ENCODE peak calls at places on chromosome 4, in six cellular contexts. Z is glomerular endothelial cell; V is activated CD4-positive, alpha-beta T cell treated with anti-CD3 and anti-CD28 coated beads, Interleukin-2, amount 50 U/mL, for 1 hour; P is WTC11; J is AG09309; Y is epithelial cell of proximal tubule. F is an unnamed sample.
A peak's percentile ranks its signal among the peaks of the same experiment; 100 is the strongest.

GRCh38 chr4:147707892-147708672 is 23.8 kb upstream of the ARHGAP10 start:
- DNase-seq in Z (no peak), V (peak; percentile 44), P (peak; percentile 38), J (no peak), Y (no peak), F (no peak)

GRCh38 chr4:82842593-82842992 is 44.0 kb upstream of the SCD5 start:
- DNase-seq in Z (no peak), V (no peak), P (no peak), J (no peak), Y (no peak), F (no peak)

GRCh38 chr4:100926039-100926717 is 408.4 kb upstream of the EMCN start:
- DNase-seq in Z (no peak), V (no peak), P (no peak), J (no peak), Y (no peak), F (no peak)

GRCh38 chr4:117064297-117064696 is 21.1 kb downstream of the TRAM1L1 start:
- DNase-seq in Z (no peak), V (no peak), P (no peak), J (no peak), Y (no peak), F (no peak)

GRCh38 chr4:78667337-78667736 is 108.8 kb upstream of the BMP2K start:
- DNase-seq in Z (no peak), V (no peak), P (no peak), J (no peak), Y (no peak), F (no peak)

GRCh38 chr4:148015058-148015457 is 283.2 kb downstream of the ARHGAP10 start:
- DNase-seq in Z (no peak), V (no peak), P (no peak), J (no peak), Y (peak; percentile 76), F (no peak)

GRCh38 chr4:77065382-77065781 is 10.4 kb downstream of the CCNI start:
- DNase-seq in Z (no peak), V (no peak), P (no peak), J (no peak), Y (no peak), F (no peak)

GRCh38 chr4:15833801-15834200 is 55.7 kb downstream of the CD38 start:
- DNase-seq in Z (no peak), V (no peak), P (no peak), J (no peak), Y (no peak), F (no peak)

GRCh38 chr4:56049428-56050212 is 100.9 kb downstream of the CEP135 start:
- DNase-seq in Z (no peak), V (peak; percentile 2), P (peak; percentile 68), J (no peak), Y (no peak), F (no peak)

GRCh38 chr4:38275331-38275821 is 315.2 kb downstream of the PTTG2 start:
- DNase-seq in Z (no peak), V (no peak), P (no peak), J (no peak), Y (no peak), F (no peak)

GRCh38 chr4:56229947-56230346 is 157.3 kb downstream of the AASDH start:
- DNase-seq in Z (no peak), V (no peak), P (no peak), J (no peak), Y (no peak), F (no peak)

GRCh38 chr4:1717129-1718094 is 3.7 kb downstream of the TMEM129 start:
- DNase-seq in Z (no peak), V (no peak), P (no peak), J (no peak), Y (no peak), F (no peak)

GRCh38 chr4:56434599-56435000 is 815 bp downstream of the PPAT start:
- DNase-seq in Z (no peak), V (no peak), P (no peak), J (no peak), Y (no peak), F (no peak)

GRCh38 chr4:86664959-86665358 is 70.8 kb downstream of the PTPN13 start:
- DNase-seq in Z (no peak), V (no peak), P (no peak), J (peak; percentile 55), Y (peak; percentile 79), F (no peak)

GRCh38 chr4:143082698-143083097 is 102.0 kb upstream of the USP38 start:
- DNase-seq in Z (no peak), V (no peak), P (no peak), J (no peak), Y (no peak), F (no peak)

GRCh38 chr4:118322831-118323502 is 29.8 kb downstream of the PRSS12 start:
- DNase-seq in Z (no peak), V (no peak), P (no peak), J (no peak), Y (no peak), F (no peak)

GRCh38 chr4:140061883-140062282 is 92.1 kb downstream of the MAML3 start:
- DNase-seq in Z (no peak), V (no peak), P (no peak), J (no peak), Y (no peak), F (no peak)

GRCh38 chr4:115145393-115146160 is 32.2 kb upstream of the NDST4 start:
- DNase-seq in Z (no peak), V (no peak), P (no peak), J (no peak), Y (no peak), F (no peak)

GRCh38 chr4:139934336-139934735 is 219.6 kb downstream of the MAML3 start:
- DNase-seq in Z (no peak), V (no peak), P (no peak), J (no peak), Y (no peak), F (no peak)

GRCh38 chr4:93186846-93187245 is 641.7 kb upstream of the ATOH1 start:
- DNase-seq in Z (no peak), V (no peak), P (no peak), J (no peak), Y (no peak), F (no peak)

GRCh38 chr4:70251945-70252277 is 9.5 kb downstream of the CSN3 start:
- DNase-seq in Z (no peak), V (no peak), P (no peak), J (no peak), Y (no peak), F (no peak)

GRCh38 chr4:86961605-86962295 is 26.9 kb downstream of the AFF1 start:
- DNase-seq in Z (no peak), V (no peak), P (no peak), J (no peak), Y (no peak), F (no peak)

F was measured in mesenteric fat pad.